ENCODE peak calls at places on chromosomes 5 and 9, in eight cellular contexts. L, I, U, V, S, X, D and W are unnamed samples.
A peak's percentile ranks its signal among the peaks of the same experiment; 100 is the strongest.

GRCh38 chr9:133484671-133485437 is 6.0 kb upstream of the SLC2A6 start:
- DNase-seq in L (no peak), U (no peak), X (peak; percentile 68), S (no peak), D (no peak), I (no peak), V (no peak), W (no peak)

GRCh38 chr5:163624466-163624865 is 119.0 kb downstream of the MAT2B start:
- DNase-seq in X (no peak), V (no peak), L (no peak), D (no peak), U (no peak), S (no peak), I (no peak), W (no peak)

GRCh38 chr9:6955251-6955921 is 197.6 kb downstream of the KDM4C start:
- DNase-seq in U (no peak), V (no peak), X (no peak), I (no peak), D (peak; percentile 41), S (no peak), L (no peak), W (peak; percentile 15)

GRCh38 chr5:91484662-91485061 is 101.5 kb upstream of the ARRDC3 start:
- DNase-seq in V (no peak), U (no peak), I (no peak), L (no peak), X (no peak), D (no peak), S (no peak), W (no peak)

GRCh38 chr5:95530441-95530840 is 24.3 kb downstream of the SKIC3 start:
- DNase-seq in L (no peak), U (no peak), V (no peak), I (no peak), D (no peak), S (no peak), X (no peak), W (no peak)

GRCh38 chr5:98936948-98937715 is 8.3 kb upstream of the CHD1 start:
- DNase-seq in I (no peak), U (no peak), L (no peak), V (no peak), D (no peak), X (no peak), S (no peak), W (peak; percentile 48)

GRCh38 chr9:69731348-69731747 is 28.5 kb downstream of the PTAR1 start:
- DNase-seq in D (no peak), L (no peak), S (no peak), V (no peak), U (no peak), X (no peak), I (no peak), W (no peak)

GRCh38 chr5:21152611-21153010 is 1164.6 kb upstream of the CDH18 start:
- DNase-seq in U (no peak), I (no peak), X (no peak), L (no peak), D (no peak), V (no peak), S (no peak), W (no peak)

GRCh38 chr5:624118-624950 is 12.2 kb downstream of the CEP72 start:
- DNase-seq in L (no peak), U (no peak), D (no peak), I (no peak), X (peak; percentile 59), S (no peak), V (no peak), W (no peak)

GRCh38 chr5:41856644-41857491 is 13.4 kb downstream of the OXCT1 start:
- DNase-seq in D (peak; percentile 80), L (peak; percentile 30), U (peak; percentile 86), S (no peak), I (no peak), X (no peak), V (peak; percentile 58), W (peak; percentile 58)

GRCh38 chr5:131250749-131251148 is 13.1 kb upstream of the CDC42SE2 start:
- DNase-seq in L (no peak), U (no peak), S (no peak), V (no peak), X (no peak), D (no peak), I (no peak), W (no peak)

GRCh38 chr5:124584991-124585715 is 161.3 kb downstream of the ZNF608 start:
- DNase-seq in I (no peak), U (peak; percentile 16), V (peak; percentile 15), S (no peak), L (no peak), D (peak; percentile 15), X (no peak), W (peak; percentile 51)

GRCh38 chr9:91138760-91139159 is 223.0 kb downstream of the AUH start:
- DNase-seq in D (no peak), I (no peak), L (no peak), X (no peak), V (peak; percentile 76), S (no peak), U (no peak), W (no peak)

GRCh38 chr9:37174247-37174646 is 53.9 kb downstream of the ZCCHC7 start:
- DNase-seq in I (no peak), X (no peak), U (no peak), D (no peak), S (no peak), L (no peak), V (no peak), W (no peak)

DNA sequence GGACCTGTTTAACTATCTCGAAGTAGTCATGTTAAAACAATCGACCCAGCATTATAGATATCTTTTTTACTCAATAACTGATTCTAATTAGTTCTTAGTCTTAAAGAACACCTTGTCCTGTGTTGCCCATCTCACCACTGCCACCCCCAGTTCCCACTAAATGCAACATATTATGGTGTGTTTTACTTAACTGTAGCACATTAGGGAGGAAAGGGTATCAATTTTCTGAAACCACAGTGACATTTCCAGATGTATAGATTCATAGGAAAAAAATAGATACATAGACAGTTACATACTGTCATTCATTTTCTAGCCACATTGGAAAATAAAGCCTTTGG is 221.1 kb downstream of the MEF2C start:
- DNase-seq in U (no peak), D (no peak), V (no peak), S (no peak), L (no peak), I (no peak), X (no peak), W (no peak)
- TF ChIP-seq CTCF in U (no peak), D (no peak), V (no peak), S (no peak), L (no peak), I (no peak), X (no peak), W (no peak)

GRCh38 chr5:39775458-39776365 is 350.9 kb upstream of the DAB2 start:
- DNase-seq in L (no peak), D (no peak), U (no peak), I (no peak), S (no peak), V (no peak), X (no peak), W (no peak)

GRCh38 chr5:39780341-39780740 is 355.6 kb upstream of the DAB2 start:
- DNase-seq in V (no peak), D (no peak), I (no peak), U (no peak), S (no peak), X (no peak), L (no peak), W (no peak)

GRCh38 chr5:39783756-39784421 is 359.1 kb upstream of the DAB2 start:
- DNase-seq in D (peak; percentile 1), X (no peak), L (no peak), V (no peak), S (no peak), I (no peak), U (no peak), W (no peak)

GRCh38 chr5:39775058-39775457 is 350.3 kb upstream of the DAB2 start:
- DNase-seq in U (no peak), I (no peak), V (no peak), L (no peak), D (no peak), X (no peak), S (no peak), W (no peak)

GRCh38 chr5:39779836-39780235 is 355.1 kb upstream of the DAB2 start:
- DNase-seq in I (no peak), X (no peak), V (no peak), L (no peak), S (no peak), U (no peak), D (no peak), W (no peak)
- TF ChIP-seq CTCF in I (no peak), X (no peak), V (no peak), L (no peak), S (no peak), U (no peak), D (no peak), W (no peak)

GRCh38 chr5:142014911-142015584 is 2.2 kb upstream of the GNPDA1 start:
- DNase-seq in S (no peak), V (peak; percentile 69), X (no peak), L (no peak), D (peak; percentile 68), U (peak; percentile 71), I (peak; percentile 40), W (peak; percentile 78)

GRCh38 chr5:142015781-142016533 is 3.1 kb upstream of the GNPDA1 start:
- DNase-seq in U (no peak), V (no peak), X (no peak), D (peak; percentile 28), S (no peak), L (no peak), I (no peak), W (peak; percentile 68)

GRCh38 chr5:142012186-142012785 is 541 bp downstream of the GNPDA1 start:
- DNase-seq in I (no peak), L (peak; percentile 82), D (peak; percentile 45), U (peak; percentile 79), V (peak; percentile 48), S (peak; percentile 89), X (peak; percentile 83), W (peak; percentile 86)

GRCh38 chr5:142012792-142013388 is at the start of gene GNPDA1:
- DNase-seq in S (peak; percentile 94), V (peak; percentile 49), X (peak; percentile 96), L (peak; percentile 52), D (peak; percentile 78), I (no peak), U (peak; percentile 89), W (peak; percentile 74)

DNA sequence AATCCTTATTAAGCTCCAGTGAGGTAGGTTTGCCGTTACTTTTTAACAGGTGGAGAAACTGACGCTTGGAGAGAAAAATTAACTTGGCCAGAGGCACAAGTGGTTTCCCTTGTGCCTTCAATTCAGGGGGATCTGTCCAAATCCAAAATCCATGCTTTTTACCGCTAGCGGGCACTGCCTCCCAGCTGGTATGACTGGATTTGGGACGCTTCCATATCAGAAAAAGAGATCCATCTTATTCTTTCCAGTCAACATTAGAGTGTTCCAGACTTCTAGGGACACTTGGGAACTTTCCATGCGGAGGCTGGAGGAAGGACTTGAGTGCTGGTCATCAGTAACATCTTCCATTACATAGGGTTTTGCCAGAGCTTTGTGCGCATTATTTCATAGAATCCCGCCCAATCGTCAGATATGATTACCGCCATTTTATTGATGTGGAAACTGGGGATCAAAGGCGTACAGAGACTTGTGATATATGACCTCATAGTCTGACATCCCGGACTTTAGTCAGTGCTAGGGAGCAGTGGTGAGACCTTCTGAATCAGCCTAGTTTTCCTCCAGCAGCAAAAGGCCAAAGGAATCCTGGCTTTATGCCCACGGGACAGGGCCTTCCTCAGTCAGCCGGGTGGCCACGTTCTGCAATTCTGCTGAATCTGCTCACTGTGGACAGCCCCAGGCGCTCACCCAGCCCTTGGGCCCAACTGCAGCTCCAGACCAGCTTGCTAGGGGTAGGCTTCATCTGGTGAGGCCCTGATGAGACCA is 1.1 kb upstream of the GNPDA1 start:
- DNase-seq in X (no peak), D (no peak), V (no peak), I (no peak), U (peak; percentile 52), S (peak; percentile 93), L (no peak), W (peak; percentile 35)
- TF ChIP-seq CTCF in X (no peak), D (no peak), V (no peak), I (no peak), U (no peak), S (no peak), L (no peak), W (no peak)

GRCh38 chr5:139649082-139649991 is 1.2 kb downstream of the CXXC5 start:
- DNase-seq in D (peak; percentile 40), U (peak; percentile 64), I (no peak), X (peak; percentile 88), V (no peak), L (peak; percentile 83), S (no peak), W (peak; percentile 59)
- TF ChIP-seq CTCF in D (no peak), U (no peak), I (no peak), X (no peak), V (no peak), L (no peak), S (no peak), W (no peak)